ENCODE peak calls at places on chromosomes 12 and 14, in five cellular contexts. N, J, P, C and S are unnamed samples.

GRCh38 chr12:6466184-6466573 is 4.3 kb downstream of the VAMP1 start:
- DNase-seq in P (no peak), C (no peak), J (no peak), N (no peak), S (no peak)

GRCh38 chr12:10194160-10194559 is 15.3 kb downstream of the TMEM52B start:
- DNase-seq in N (no peak), C (no peak), J (no peak), P (no peak), S (no peak)

GRCh38 chr14:55075628-55076027 is 24.2 kb downstream of the MAPK1IP1L start:
- DNase-seq in N (no peak), J (no peak), P (no peak), C (no peak), S (no peak)

GRCh38 chr14:99196310-99196650 is 75.7 kb downstream of the BCL11B start:
- DNase-seq in C (no peak), N (no peak), P (no peak), J (no peak), S (no peak)

GRCh38 chr12:4992881-4993280 is 50.8 kb upstream of the KCNA5 start:
- DNase-seq in J (no peak), C (no peak), N (no peak), P (no peak), S (no peak)

GRCh38 chr12:88401153-88401552 is 179.1 kb downstream of the KITLG start:
- DNase-seq in C (no peak), P (no peak), J (no peak), N (no peak), S (no peak)

GRCh38 chr12:124744659-124745467 is 118.8 kb downstream of the SCARB1 start:
- DNase-seq in P (no peak), C (no peak), J (no peak), N (no peak), S (no peak)

GRCh38 chr12:55706840-55707671 is 648 bp downstream of the ITGA7 start:
- DNase-seq in C (no peak), P (no peak), N (no peak), J (no peak), S (no peak)

GRCh38 chr12:124359671-124360581 is 65.0 kb downstream of the RFLNA start:
- DNase-seq in C (peak; percentile 95), J (peak; percentile 98), P (peak; percentile 97), N (peak; percentile 94), S (peak; percentile 94)

GRCh38 chr12:121668750-121669524 is 517 bp downstream of the MORN3 start:
- DNase-seq in P (no peak), N (peak; percentile 39), C (no peak), J (no peak), S (no peak)

GRCh38 chr14:64758025-64758521 is 53.8 kb downstream of the PLEKHG3 start:
- DNase-seq in C (no peak), P (no peak), N (no peak), J (no peak), S (no peak)

GRCh38 chr12:12722351-12723146 is 5.4 kb downstream of the CDKN1B start:
- DNase-seq in C (no peak), P (no peak), N (no peak), J (no peak), S (no peak)

GRCh38 chr14:99266181-99267178 is 5.5 kb downstream of the BCL11B start:
- DNase-seq in C (no peak), N (peak; percentile 79), P (peak; percentile 78), J (peak; percentile 81), S (no peak)

GRCh38 chr14:95104911-95105310 is 52.4 kb downstream of the DICER1 start:
- DNase-seq in P (no peak), N (no peak), J (no peak), C (no peak), S (no peak)

GRCh38 chr12:110047297-110047940 is 903 bp downstream of the C12orf76 start:
- DNase-seq in N (no peak), J (no peak), C (no peak), P (no peak), S (no peak)

GRCh38 chr14:89294872-89295271 is 122.2 kb downstream of the FOXN3 start:
- DNase-seq in C (no peak), J (no peak), P (no peak), N (no peak), S (no peak)

GRCh38 chr12:112900298-112901145 is 6.2 kb upstream of the OAS1 start:
- DNase-seq in C (peak; percentile 3), P (no peak), N (peak; percentile 53), J (no peak), S (no peak)

GRCh38 chr14:25607095-25607657 is 557.2 kb upstream of the STXBP6 start:
- DNase-seq in P (no peak), N (no peak), J (no peak), C (no peak), S (no peak)

GRCh38 chr12:53005215-53005985 is 856 bp upstream of the EIF4B start:
- DNase-seq in J (peak; percentile 68), N (no peak), P (no peak), C (no peak), S (no peak)

GRCh38 chr14:98802044-98802443 is 470.0 kb downstream of the BCL11B start:
- DNase-seq in C (no peak), N (no peak), J (no peak), P (no peak), S (no peak)

GRCh38 chr12:4015225-4016076 is 142.3 kb upstream of the PARP11 start:
- DNase-seq in C (no peak), J (no peak), N (peak; percentile 40), P (no peak), S (no peak)

GRCh38 chr14:65506801-65507200 is 94.3 kb downstream of the FUT8 start:
- DNase-seq in N (no peak), J (no peak), C (no peak), P (no peak), S (no peak)

GRCh38 chr12:29350080-29350479 is 30.9 kb downstream of the ERGIC2 start:
- DNase-seq in J (no peak), N (no peak), P (no peak), C (no peak), S (no peak)

GRCh38 chr12:83335748-83336147 is 649.0 kb downstream of the TMTC2 start:
- DNase-seq in J (no peak), N (no peak), P (no peak), C (no peak), S (no peak)

GRCh38 chr12:125888921-125889320 is 823.7 kb downstream of the AACS start:
- DNase-seq in J (no peak), C (no peak), N (no peak), P (no peak), S (no peak)

GRCh38 chr14:100698719-100699448 is 27.8 kb upstream of the DLK1 start:
- DNase-seq in P (no peak), C (no peak), J (no peak), N (no peak), S (no peak)

GRCh38 chr14:36217732-36218131 is 41.2 kb upstream of the PTCSC3 start:
- DNase-seq in P (no peak), C (no peak), J (no peak), N (peak; percentile 45), S (no peak)

GRCh38 chr12:123431951-123432886 is 4.3 kb downstream of the RILPL2 start:
- DNase-seq in C (no peak), N (peak; percentile 30), P (no peak), J (no peak), S (no peak)

GRCh38 chr12:104411826-104412626 is 44.7 kb upstream of the CHST11 start:
- DNase-seq in P (no peak), C (no peak), N (no peak), J (no peak), S (no peak)

GRCh38 chr12:12273291-12273957 is 6.6 kb upstream of the LRP6 start:
- DNase-seq in C (no peak), N (no peak), P (no peak), J (no peak), S (no peak)

GRCh38 chr12:58341791-58342190 is 400.4 kb downstream of the ATP23 start:
- DNase-seq in N (no peak), C (no peak), J (no peak), P (no peak), S (no peak)

GRCh38 chr12:1811281-1811947 is 9.0 kb upstream of the LRTM2 start:
- DNase-seq in N (no peak), P (no peak), J (no peak), C (no peak), S (no peak)

GRCh38 chr14:102209224-102209966 is 69.7 kb downstream of the WDR20 start:
- DNase-seq in P (no peak), C (no peak), N (no peak), J (peak; percentile 60), S (no peak)

GRCh38 chr14:96400495-96400894 is 8.6 kb downstream of the AK7 start:
- DNase-seq in N (no peak), P (no peak), J (no peak), C (no peak), S (peak; percentile 77)
- H3K27ac ChIP-seq in N (no peak overlapping the region), P (no peak overlapping the region), J (no peak overlapping the region), C (no peak overlapping the region), S (no peak overlapping the region)

GRCh38 chr14:74616507-74616906 is 4.5 kb upstream of the LTBP2 start:
- DNase-seq in C (no peak), N (no peak), P (no peak), J (no peak), S (no peak)
- TF ChIP-seq POLR2AphosphoS5 in C (peak; percentile 52), N (peak; percentile 36), P (no peak), J (no peak), S (no peak)

GRCh38 chr12:116996648-116997047 is 85.9 kb downstream of the FBXW8 start:
- DNase-seq in J (no peak), P (no peak), C (no peak), N (no peak), S (no peak)
- TF ChIP-seq POLR2A in J (no peak), P (no peak), C (no peak), N (no peak), S (no peak)

DNA sequence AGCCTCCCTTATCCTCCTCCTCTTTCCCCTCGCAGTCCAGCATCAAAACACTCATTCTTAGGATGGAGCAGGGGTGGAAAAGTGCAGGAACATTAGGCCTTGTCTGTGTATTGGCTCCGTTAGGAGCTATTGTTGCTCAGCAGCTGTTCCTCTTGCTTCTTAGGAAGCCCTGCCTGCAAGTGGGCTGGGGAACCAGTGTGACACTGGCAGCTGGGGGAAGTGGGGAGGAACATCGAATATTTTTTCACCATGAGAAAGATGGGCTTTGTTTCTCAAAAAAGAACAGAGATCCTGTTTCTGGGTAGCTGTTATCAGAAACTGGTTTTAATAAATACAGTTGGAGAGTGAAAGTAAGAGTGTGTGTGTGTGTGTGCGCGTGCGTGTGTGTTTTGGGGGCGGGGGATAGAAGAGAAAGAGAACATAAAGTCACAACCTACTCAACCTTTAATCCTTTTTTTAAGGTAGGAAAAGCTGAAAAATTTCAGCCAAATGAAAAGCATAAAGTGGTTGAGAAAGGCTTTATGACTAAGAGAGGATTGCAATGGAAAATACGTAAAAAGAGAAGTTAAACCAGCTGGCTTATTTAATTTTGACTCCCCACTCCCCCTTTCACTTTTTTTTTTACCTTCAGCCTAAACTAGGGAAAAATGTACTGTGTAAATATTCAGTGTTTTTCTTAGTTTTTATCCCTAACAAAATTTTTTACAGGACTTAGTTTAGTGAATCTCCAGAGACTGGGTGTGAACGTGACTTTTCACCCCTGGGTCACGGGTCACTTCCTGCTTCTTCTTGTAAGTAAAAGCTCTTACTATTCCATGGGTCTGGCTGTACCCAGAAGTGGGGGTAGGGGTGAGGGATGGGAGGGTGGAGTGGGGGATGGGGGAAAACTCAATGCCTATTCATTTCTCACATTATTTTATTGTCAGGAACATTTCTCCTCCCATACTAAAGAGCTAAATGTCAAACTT is 197.1 kb upstream of the PLEKHG7 start:
- DNase-seq in P (no peak), J (peak; percentile 89), N (peak; percentile 60), C (peak; percentile 94), S (no peak)
- H3K27ac ChIP-seq in P (peak overlapping the region; percentile 93), J (peak overlapping the region; percentile 71), N (peak overlapping the region; percentile 81), C (peak overlapping the region; percentile 83), S (peak overlapping the region; percentile 62)

GRCh38 chr12:89962648-89963047 is 254.0 kb upstream of the ATP2B1 start:
- DNase-seq in C (no peak), N (no peak), J (no peak), P (no peak), S (no peak)
- TF ChIP-seq POLR2AphosphoS5 in C (no peak), N (no peak), J (no peak), P (no peak), S (no peak)